ENCODE peak calls at places on chromosomes 5 and 9, in six cellular contexts. One of them, this sample, is unnamed.

GRCh38 chr9:38227656-38228055 is 158.6 kb upstream of the SHB start:
- DNase-seq in pancreas: no peak
- DNase-seq in WTC11: no peak
- DNase-seq in neural crest cell: no peak
- DNase-seq in MCF 10A: peak
- DNase-seq in CD8-positive, alpha-beta T cell: no peak
- DNase-seq in this sample: no peak

GRCh38 chr5:179288101-179288808 is 57.0 kb downstream of the ADAMTS2 start:
- DNase-seq in neural crest cell: no peak
- DNase-seq in MCF 10A: no peak
- DNase-seq in CD8-positive, alpha-beta T cell: no peak
- DNase-seq in pancreas: peak
- DNase-seq in WTC11: no peak
- DNase-seq in this sample: peak

GRCh38 chr5:59021286-59021673 is 438.4 kb downstream of the RAB3C start:
- DNase-seq in MCF 10A: no peak
- DNase-seq in WTC11: no peak
- DNase-seq in neural crest cell: no peak
- DNase-seq in CD8-positive, alpha-beta T cell: no peak
- DNase-seq in pancreas: no peak
- DNase-seq in this sample: no peak

GRCh38 chr5:147576646-147577535 is 67.0 kb upstream of the DPYSL3 start:
- DNase-seq in CD8-positive, alpha-beta T cell: no peak
- DNase-seq in neural crest cell: peak
- DNase-seq in MCF 10A: peak
- DNase-seq in WTC11: peak
- DNase-seq in pancreas: peak
- DNase-seq in this sample: peak

GRCh38 chr5:146697211-146697610 is 181.2 kb upstream of the GPR151 start:
- DNase-seq in pancreas: no peak
- DNase-seq in WTC11: no peak
- DNase-seq in MCF 10A: no peak
- DNase-seq in CD8-positive, alpha-beta T cell: no peak
- DNase-seq in neural crest cell: no peak
- DNase-seq in this sample: no peak

GRCh38 chr9:135365013-135365768 is 114.4 kb upstream of the PPP1R26 start:
- DNase-seq in neural crest cell: no peak
- DNase-seq in WTC11: no peak
- DNase-seq in CD8-positive, alpha-beta T cell: no peak
- DNase-seq in MCF 10A: no peak
- DNase-seq in pancreas: no peak
- DNase-seq in this sample: no peak

GRCh38 chr5:27652505-27652904 is 614.1 kb upstream of the CDH9 start:
- DNase-seq in CD8-positive, alpha-beta T cell: no peak
- DNase-seq in neural crest cell: no peak
- DNase-seq in pancreas: no peak
- DNase-seq in MCF 10A: peak
- DNase-seq in WTC11: no peak
- DNase-seq in this sample: no peak

GRCh38 chr5:110045153-110045552 is 355.4 kb downstream of the MAN2A1 start:
- DNase-seq in MCF 10A: peak
- DNase-seq in WTC11: no peak
- DNase-seq in pancreas: no peak
- DNase-seq in CD8-positive, alpha-beta T cell: no peak
- DNase-seq in neural crest cell: no peak
- DNase-seq in this sample: no peak

GRCh38 chr5:166022065-166022464 is 2269.4 kb upstream of the WWC1 start:
- DNase-seq in neural crest cell: no peak
- DNase-seq in pancreas: no peak
- DNase-seq in WTC11: no peak
- DNase-seq in CD8-positive, alpha-beta T cell: no peak
- DNase-seq in MCF 10A: no peak
- DNase-seq in this sample: no peak

GRCh38 chr5:112004867-112005532 is 248.0 kb upstream of the NREP start:
- DNase-seq in WTC11: no peak
- DNase-seq in pancreas: no peak
- DNase-seq in MCF 10A: no peak
- DNase-seq in CD8-positive, alpha-beta T cell: no peak
- DNase-seq in neural crest cell: no peak
- DNase-seq in this sample: no peak

GRCh38 chr5:21452429-21452828 is 1400.7 kb downstream of the CDH12 start:
- DNase-seq in MCF 10A: peak
- DNase-seq in WTC11: no peak
- DNase-seq in neural crest cell: no peak
- DNase-seq in pancreas: no peak
- DNase-seq in CD8-positive, alpha-beta T cell: no peak
- DNase-seq in this sample: no peak

GRCh38 chr5:171469336-171469735 is 49.9 kb downstream of the FGF18 start:
- DNase-seq in neural crest cell: no peak
- DNase-seq in WTC11: no peak
- DNase-seq in MCF 10A: no peak
- DNase-seq in CD8-positive, alpha-beta T cell: no peak
- DNase-seq in pancreas: no peak
- DNase-seq in this sample: no peak

GRCh38 chr9:99916650-99917049 is 10.2 kb downstream of the STX17 start:
- DNase-seq in MCF 10A: no peak
- DNase-seq in CD8-positive, alpha-beta T cell: no peak
- DNase-seq in neural crest cell: no peak
- DNase-seq in pancreas: no peak
- DNase-seq in WTC11: no peak
- DNase-seq in this sample: no peak

GRCh38 chr9:20395671-20396070 is 226.6 kb downstream of the MLLT3 start:
- DNase-seq in pancreas: no peak
- DNase-seq in WTC11: no peak
- DNase-seq in CD8-positive, alpha-beta T cell: no peak
- DNase-seq in MCF 10A: no peak
- DNase-seq in neural crest cell: no peak
- DNase-seq in this sample: no peak

GRCh38 chr9:135403733-135404450 is 75.7 kb upstream of the PPP1R26 start:
- DNase-seq in WTC11: no peak
- DNase-seq in CD8-positive, alpha-beta T cell: no peak
- DNase-seq in MCF 10A: no peak
- DNase-seq in neural crest cell: no peak
- DNase-seq in pancreas: no peak
- DNase-seq in this sample: no peak

GRCh38 chr5:27412379-27412778 is 374.0 kb upstream of the CDH9 start:
- DNase-seq in MCF 10A: no peak
- DNase-seq in CD8-positive, alpha-beta T cell: no peak
- DNase-seq in WTC11: no peak
- DNase-seq in pancreas: no peak
- DNase-seq in neural crest cell: no peak
- DNase-seq in this sample: no peak

GRCh38 chr5:38751103-38751502 is 94.7 kb upstream of the OSMR start:
- DNase-seq in WTC11: peak
- DNase-seq in CD8-positive, alpha-beta T cell: no peak
- DNase-seq in pancreas: no peak
- DNase-seq in neural crest cell: no peak
- DNase-seq in MCF 10A: peak
- DNase-seq in this sample: no peak
- TF ChIP-seq CTCF in WTC11: no peak
- TF ChIP-seq CTCF in CD8-positive, alpha-beta T cell: no peak
- TF ChIP-seq CTCF in pancreas: no peak
- TF ChIP-seq CTCF in neural crest cell: no peak
- TF ChIP-seq CTCF in MCF 10A: peak
- TF ChIP-seq CTCF in this sample: no peak

GRCh38 chr9:129667850-129668249 is 2.4 kb downstream of the PRRX2 start:
- DNase-seq in neural crest cell: no peak
- DNase-seq in pancreas: no peak
- DNase-seq in CD8-positive, alpha-beta T cell: no peak
- DNase-seq in WTC11: no peak
- DNase-seq in MCF 10A: no peak
- DNase-seq in this sample: no peak
- TF ChIP-seq CTCF in neural crest cell: no peak
- TF ChIP-seq CTCF in pancreas: no peak
- TF ChIP-seq CTCF in CD8-positive, alpha-beta T cell: no peak
- TF ChIP-seq CTCF in WTC11: no peak
- TF ChIP-seq CTCF in MCF 10A: no peak
- TF ChIP-seq CTCF in this sample: no peak

DNA sequence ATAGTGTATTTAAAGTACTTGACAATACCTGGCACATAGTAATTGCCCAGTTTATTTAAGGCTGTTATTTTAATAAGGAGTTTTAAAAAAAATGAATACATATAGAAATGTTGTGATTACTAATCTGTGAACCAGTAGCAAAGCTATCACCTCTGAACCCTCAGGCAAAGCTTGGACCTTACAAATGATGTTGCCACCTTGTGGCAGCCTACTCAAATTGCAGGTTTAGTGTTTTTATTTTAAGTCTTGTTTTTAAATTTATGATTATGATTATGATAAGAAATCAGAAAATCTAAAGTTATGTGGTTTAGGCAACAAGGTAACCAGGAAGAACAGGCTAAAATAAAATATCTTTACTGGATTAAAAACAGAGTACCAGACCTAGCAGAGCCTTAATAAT is 35.8 kb downstream of the PPARGC1B start:
- DNase-seq in CD8-positive, alpha-beta T cell: no peak
- DNase-seq in MCF 10A: peak
- DNase-seq in neural crest cell: no peak
- DNase-seq in WTC11: no peak
- DNase-seq in pancreas: no peak
- DNase-seq in this sample: no peak
- TF ChIP-seq CTCF in CD8-positive, alpha-beta T cell: peak
- TF ChIP-seq CTCF in MCF 10A: peak
- TF ChIP-seq CTCF in neural crest cell: peak
- TF ChIP-seq CTCF in WTC11: peak
- TF ChIP-seq CTCF in pancreas: peak
- TF ChIP-seq CTCF in this sample: peak

GRCh38 chr9:69671291-69671903 is 774 bp downstream of the APBA1 start:
- DNase-seq in CD8-positive, alpha-beta T cell: no peak
- DNase-seq in MCF 10A: no peak
- DNase-seq in neural crest cell: no peak
- DNase-seq in pancreas: no peak
- DNase-seq in WTC11: no peak
- DNase-seq in this sample: no peak

GRCh38 chr9:69671904-69672827 is at the start of gene APBA1:
- DNase-seq in CD8-positive, alpha-beta T cell: no peak
- DNase-seq in WTC11: peak
- DNase-seq in neural crest cell: peak
- DNase-seq in MCF 10A: no peak
- DNase-seq in pancreas: peak
- DNase-seq in this sample: peak

GRCh38 chr9:69672828-69673640 is 863 bp upstream of the APBA1 start:
- DNase-seq in MCF 10A: peak
- DNase-seq in WTC11: peak
- DNase-seq in CD8-positive, alpha-beta T cell: peak
- DNase-seq in pancreas: peak
- DNase-seq in neural crest cell: peak
- DNase-seq in this sample: peak

GRCh38 chr9:69667306-69667705 is 4.9 kb downstream of the APBA1 start:
- DNase-seq in pancreas: no peak
- DNase-seq in CD8-positive, alpha-beta T cell: no peak
- DNase-seq in MCF 10A: no peak
- DNase-seq in WTC11: no peak
- DNase-seq in neural crest cell: no peak
- DNase-seq in this sample: no peak
- TF ChIP-seq CTCF in pancreas: no peak
- TF ChIP-seq CTCF in CD8-positive, alpha-beta T cell: no peak
- TF ChIP-seq CTCF in MCF 10A: no peak
- TF ChIP-seq CTCF in WTC11: no peak
- TF ChIP-seq CTCF in neural crest cell: no peak
- TF ChIP-seq CTCF in this sample: no peak